ENCODE peak calls at places on chromosomes 7 and 10, in nine cellular contexts. W, X, E, A, K, O, M, S and Q are unnamed samples.

GRCh38 chr7:90766814-90767564 is 170.9 kb downstream of the CDK14 start:
- DNase-seq in E (peak), A (no peak), O (peak), M (no peak), S (no peak), X (peak), W (peak), K (no peak), Q (no peak)

GRCh38 chr7:36600869-36601530 is 123.3 kb downstream of the AOAH start:
- DNase-seq in E (peak), S (no peak), X (peak), K (no peak), M (peak), O (no peak), W (peak), A (no peak), Q (no peak)

GRCh38 chr10:64369885-64370773 is 848.9 kb downstream of the REEP3 start:
- DNase-seq in W (no peak), O (no peak), A (no peak), X (no peak), E (no peak), K (no peak), S (no peak), M (no peak), Q (no peak)

GRCh38 chr7:65475040-65475726 is 101.5 kb downstream of the ZNF92 start:
- DNase-seq in S (no peak), O (no peak), K (no peak), A (no peak), E (no peak), X (no peak), W (no peak), M (no peak), Q (no peak)

GRCh38 chr7:28179081-28180030 is 1.2 kb downstream of the JAZF1 start:
- DNase-seq in A (peak), M (peak), S (peak), O (peak), E (peak), K (peak), X (peak), W (peak), Q (peak)

GRCh38 chr7:45189151-45189970 is 31.8 kb downstream of the RAMP3 start:
- DNase-seq in E (no peak), M (no peak), K (no peak), S (no peak), W (no peak), A (no peak), X (no peak), O (no peak), Q (no peak)

GRCh38 chr10:103238506-103239252 is 7.0 kb upstream of the RPEL1 start:
- DNase-seq in O (peak), E (peak), X (peak), W (peak), M (peak), K (no peak), S (no peak), A (peak), Q (no peak)

GRCh38 chr10:3759397-3759796 is 25.6 kb downstream of the KLF6 start:
- DNase-seq in W (no peak), K (no peak), M (no peak), E (no peak), O (no peak), A (no peak), S (no peak), X (no peak), Q (no peak)

GRCh38 chr10:118856106-118856505 is 101.3 kb upstream of the CACUL1 start:
- DNase-seq in W (no peak), O (no peak), E (no peak), M (no peak), X (no peak), S (no peak), A (no peak), K (no peak), Q (no peak)

GRCh38 chr7:152025937-152026890 is 740 bp downstream of the GALNT11 start:
- DNase-seq in K (no peak), E (no peak), W (no peak), A (peak), S (peak), O (no peak), M (no peak), X (no peak), Q (no peak)

GRCh38 chr7:92695308-92696261 is 105.4 kb upstream of the FAM133B start:
- DNase-seq in W (peak), S (peak), X (peak), O (peak), K (no peak), A (peak), E (peak), M (peak), Q (no peak)

GRCh38 chr7:14834456-14834855 is 68.1 kb downstream of the DGKB start:
- DNase-seq in M (no peak), X (peak), O (no peak), A (no peak), S (no peak), W (peak), K (no peak), E (no peak), Q (no peak)

GRCh38 chr7:56157238-56157790 is 41.1 kb upstream of the NUPR2 start:
- DNase-seq in K (no peak), W (no peak), E (no peak), S (no peak), A (no peak), O (no peak), M (no peak), X (no peak), Q (no peak)

GRCh38 chr7:80659120-80660055 is 20.9 kb downstream of the CD36 start:
- DNase-seq in X (peak), M (peak), O (no peak), A (no peak), K (no peak), W (peak), E (peak), S (peak), Q (no peak)

GRCh38 chr10:114367041-114367675 is 37.1 kb downstream of the AFAP1L2 start:
- DNase-seq in M (no peak), W (peak), K (no peak), X (no peak), E (peak), S (no peak), O (no peak), A (no peak), Q (no peak)

GRCh38 chr7:102810916-102811315 is 62.1 kb downstream of the FAM185A start:
- DNase-seq in S (no peak), E (no peak), M (no peak), A (no peak), W (no peak), X (no peak), K (no peak), O (no peak), Q (no peak)

GRCh38 chr10:119302172-119302571 is 94.8 kb downstream of the GRK5 start:
- DNase-seq in W (no peak), E (no peak), X (no peak), O (no peak), K (no peak), M (no peak), A (no peak), S (no peak), Q (no peak)

GRCh38 chr7:136274636-136275345 is 297.6 kb upstream of the MTPN start:
- DNase-seq in A (no peak), E (no peak), W (no peak), M (no peak), K (no peak), O (no peak), S (no peak), X (no peak), Q (no peak)

GRCh38 chr7:11185179-11185578 is 211.5 kb downstream of the PHF14 start:
- DNase-seq in E (no peak), A (no peak), M (no peak), O (no peak), K (no peak), S (no peak), W (peak), X (no peak), Q (no peak)

GRCh38 chr7:18702071-18702829 is 206.7 kb downstream of the HDAC9 start:
- DNase-seq in W (no peak), O (no peak), K (no peak), S (no peak), X (no peak), E (no peak), A (no peak), M (no peak), Q (no peak)

GRCh38 chr7:5183155-5183554 is 6.9 kb upstream of the WIPI2 start:
- DNase-seq in M (no peak), E (no peak), W (no peak), A (no peak), K (no peak), X (peak), S (no peak), O (no peak), Q (no peak)

GRCh38 chr7:83850941-83851340 is 202.0 kb upstream of the SEMA3E start:
- DNase-seq in O (no peak), S (no peak), W (no peak), E (no peak), A (no peak), X (no peak), K (no peak), M (no peak), Q (no peak)

GRCh38 chr10:124197301-124198148 is 104.1 kb upstream of the CHST15 start:
- DNase-seq in O (no peak), K (no peak), W (no peak), A (no peak), E (no peak), M (no peak), X (no peak), S (no peak), Q (no peak)

GRCh38 chr7:27183682-27184341 is 1.2 kb downstream of the HOXA11 start:
- DNase-seq in E (no peak), M (peak), A (peak), X (no peak), S (no peak), K (no peak), W (no peak), O (no peak), Q (no peak)

GRCh38 chr7:140316165-140316661 is 82.1 kb downstream of the SLC37A3 start:
- DNase-seq in K (no peak), O (peak), A (peak), S (no peak), E (peak), W (peak), M (peak), X (peak), Q (peak)

GRCh38 chr10:105921348-105921747 is 1243.2 kb downstream of the SORCS1 start:
- DNase-seq in S (no peak), K (no peak), X (no peak), A (no peak), W (no peak), E (no peak), O (no peak), M (no peak), Q (no peak)

GRCh38 chr10:25808372-25808771 is 125.7 kb upstream of the MYO3A start:
- DNase-seq in M (no peak), E (no peak), X (no peak), K (no peak), A (no peak), S (no peak), W (no peak), O (no peak), Q (no peak)

GRCh38 chr10:27513451-27514191 is 9.5 kb downstream of the RAB18 start:
- DNase-seq in K (no peak), M (peak), X (peak), O (no peak), A (no peak), E (no peak), W (peak), S (no peak), Q (no peak)

GRCh38 chr7:82376739-82377138 is 66.8 kb downstream of the CACNA2D1 start:
- DNase-seq in E (no peak), M (no peak), W (no peak), A (no peak), X (no peak), O (no peak), S (no peak), K (no peak), Q (no peak)

GRCh38 chr7:128209229-128210035 is 31.6 kb upstream of the LEP start:
- DNase-seq in E (peak), X (peak), M (peak), A (peak), O (peak), K (peak), S (peak), W (peak), Q (peak)

GRCh38 chr10:78199019-78199418 is 165.4 kb downstream of the RPS24 start:
- DNase-seq in W (no peak), A (no peak), K (no peak), M (no peak), X (no peak), E (no peak), O (no peak), S (no peak), Q (no peak)

GRCh38 chr10:58266003-58266825 is 1.5 kb downstream of the IPMK start:
- DNase-seq in W (peak), O (peak), E (peak), S (peak), M (peak), K (no peak), A (peak), X (peak), Q (no peak)
- H3K27ac ChIP-seq in W (peak), O (peak), E (peak), S (peak), M (peak), K (peak), A (peak), X (peak), Q (peak)

GRCh38 chr10:31051703-31052102 is 20.0 kb upstream of the ZNF438 start:
- DNase-seq in E (peak), W (peak), O (no peak), A (no peak), X (peak), K (no peak), S (no peak), M (peak), Q (no peak)
- H3K27ac ChIP-seq in E (peak), W (no peak), O (no peak), A (no peak), X (no peak), K (no peak), S (no peak), M (peak), Q (no peak)

DNA sequence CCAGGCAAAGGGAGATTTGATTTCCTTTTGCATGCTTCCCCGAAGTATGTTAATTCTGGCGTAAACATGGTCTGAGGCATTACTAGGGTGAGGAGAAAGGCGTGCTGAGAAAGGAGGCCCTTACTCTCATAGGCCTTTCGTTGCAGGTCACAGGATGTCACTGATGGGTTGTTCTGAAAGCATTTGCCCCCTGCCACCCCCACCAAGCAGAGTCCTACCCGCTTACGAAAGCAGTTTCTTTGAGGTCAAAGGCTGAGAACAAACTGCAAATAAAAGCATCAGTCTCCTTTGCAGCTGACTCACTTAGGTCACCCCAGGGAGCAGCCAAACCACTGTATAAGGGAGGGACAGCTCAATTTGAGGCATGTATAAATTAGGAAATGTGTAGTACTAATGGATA is 57.1 kb downstream of the BPGM start:
- DNase-seq in W (peak), S (no peak), O (no peak), E (no peak), M (no peak), A (peak), K (no peak), X (no peak), Q (no peak)
- H3K27ac ChIP-seq in W (no peak), S (no peak), O (no peak), E (no peak), M (no peak), A (peak), K (no peak), X (no peak), Q (peak)

GRCh38 chr10:80132299-80133139 is at the start of gene PLAC9:
- DNase-seq in A (no peak), W (peak), K (no peak), S (no peak), X (peak), E (no peak), O (no peak), M (no peak), Q (no peak)
- H3K27ac ChIP-seq in A (peak), W (no peak), K (no peak), S (no peak), X (no peak), E (peak), O (no peak), M (no peak), Q (no peak)

DNA sequence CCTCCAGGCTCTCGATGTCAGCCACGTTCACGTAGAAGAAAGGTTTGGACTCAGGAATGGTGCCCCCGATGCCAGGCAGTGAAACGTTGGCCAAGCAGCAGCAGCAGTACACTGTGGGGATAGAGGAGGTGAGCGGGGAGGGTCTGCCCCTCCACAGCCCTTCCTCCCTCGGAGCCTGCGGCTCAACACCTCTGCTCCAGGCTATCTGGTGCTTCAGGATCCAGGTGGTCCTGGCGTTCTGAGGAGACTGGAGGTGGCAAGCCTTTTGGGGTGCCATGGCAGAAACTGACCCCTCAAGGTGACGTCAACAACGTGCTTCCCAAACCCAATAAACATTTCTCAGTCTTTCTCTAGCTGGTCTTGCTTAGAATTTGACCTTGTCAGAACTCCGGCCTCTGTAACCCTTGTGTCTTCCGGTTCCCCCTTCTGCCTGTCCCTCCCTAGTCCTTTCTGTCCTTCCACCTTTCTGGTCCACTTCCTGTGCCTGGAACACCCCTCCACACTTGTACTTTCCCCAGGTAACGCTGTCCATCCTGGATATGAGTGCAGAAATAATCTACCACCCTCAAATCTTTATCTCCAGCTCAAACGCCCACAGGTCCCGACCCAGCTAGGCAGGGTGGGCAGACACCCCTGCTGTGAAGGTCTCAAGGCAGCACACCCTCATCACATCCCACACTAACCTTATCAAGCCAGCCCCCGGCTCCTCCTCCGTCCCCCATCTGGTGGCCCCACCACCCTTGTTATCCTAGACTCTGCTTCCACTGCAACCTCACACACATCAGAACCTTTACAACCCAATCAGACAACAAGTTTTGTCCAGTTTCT is 36.5 kb downstream of the DENND11 start:
- DNase-seq in W (no peak), S (peak), K (no peak), M (no peak), E (no peak), X (no peak), O (no peak), A (no peak), Q (no peak)
- H3K27ac ChIP-seq in W (no peak), S (no peak), K (no peak), M (no peak), E (no peak), X (no peak), O (no peak), A (no peak), Q (peak)

DNA sequence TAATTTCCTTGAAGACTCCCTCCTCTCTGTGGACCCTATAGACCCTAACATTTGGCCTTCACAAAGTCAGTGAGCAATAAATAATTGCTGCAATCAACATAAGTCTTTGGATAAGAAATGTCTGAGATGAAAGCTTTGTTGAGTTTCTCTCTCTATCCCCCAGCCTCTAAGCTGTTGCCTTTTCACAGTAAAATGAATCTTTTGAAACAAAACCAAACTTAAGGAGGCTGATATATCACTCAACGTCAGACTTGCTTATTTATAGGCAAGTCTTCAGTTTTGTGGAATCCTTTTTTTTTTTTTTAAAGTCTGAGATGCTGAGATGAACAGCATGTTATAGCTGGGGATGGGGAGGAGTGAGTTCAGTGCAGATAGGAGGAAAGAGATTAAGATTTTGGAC is 10.0 kb downstream of the CPED1 start:
- DNase-seq in E (no peak), K (no peak), W (no peak), S (no peak), M (no peak), X (no peak), O (no peak), A (no peak), Q (no peak)
- H3K27ac ChIP-seq in E (no peak), K (no peak), W (no peak), S (peak), M (no peak), X (no peak), O (no peak), A (peak), Q (no peak)

GRCh38 chr10:122189185-122189584 is 81.9 kb upstream of the BTBD16 start:
- DNase-seq in K (no peak), W (no peak), S (no peak), E (no peak), A (no peak), O (no peak), X (no peak), M (no peak), Q (no peak)

GRCh38 chr10:122190151-122190550 is 80.9 kb upstream of the BTBD16 start:
- DNase-seq in S (no peak), A (no peak), W (no peak), E (no peak), O (no peak), K (no peak), X (no peak), M (no peak), Q (no peak)

GRCh38 chr10:122188706-122189105 is 82.4 kb upstream of the BTBD16 start:
- DNase-seq in S (no peak), K (no peak), M (no peak), W (no peak), O (no peak), X (no peak), A (no peak), E (no peak), Q (no peak)

GRCh38 chr10:122192142-122192541 is 79.0 kb upstream of the BTBD16 start:
- DNase-seq in W (no peak), S (no peak), K (no peak), X (no peak), M (no peak), E (no peak), O (no peak), A (no peak), Q (no peak)

DNA sequence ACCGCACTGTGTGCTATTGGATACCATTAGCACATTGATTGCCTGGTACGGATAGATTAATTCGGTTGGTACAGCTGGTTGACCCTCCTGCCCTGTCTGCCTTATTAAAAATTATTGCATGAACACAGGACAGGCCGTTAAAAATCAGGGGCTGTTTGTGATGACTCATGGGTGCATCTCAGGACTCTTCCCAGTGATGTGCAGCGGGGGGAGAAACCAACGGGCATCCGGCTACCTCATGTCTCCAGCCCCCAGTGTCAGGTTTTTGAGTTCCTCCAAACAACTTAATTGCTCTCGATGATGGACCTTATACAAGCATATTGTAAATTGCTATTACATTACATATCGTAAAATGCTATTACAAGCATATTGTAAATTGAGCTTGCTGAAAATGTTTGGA is 80.5 kb upstream of the BTBD16 start:
- DNase-seq in W (no peak), E (no peak), M (no peak), A (no peak), S (no peak), X (peak), O (no peak), K (no peak), Q (no peak)
- H3K27ac ChIP-seq in W (no peak), E (no peak), M (no peak), A (no peak), S (no peak), X (peak), O (no peak), K (no peak), Q (no peak)